ENCODE peak calls at places on chromosomes 4 and X, in five cellular contexts. P is A549, Q is K562, O is HepG2, X is H1. E is an unnamed sample.

GRCh38 chr4:120902925-120903324 is 19.6 kb downstream of the PRDM5 start:
- DNase-seq in P (no peak), Q (no peak), O (no peak), X (no peak), E (no peak)

GRCh38 chr4:121717680-121718237 is 21.0 kb upstream of the ANXA5 start:
- DNase-seq in P (no peak), Q (no peak), O (no peak), X (no peak), E (peak; percentile 74)

GRCh38 chr4:140168474-140168873 is 14.5 kb upstream of the MAML3 start:
- DNase-seq in P (no peak), Q (no peak), O (no peak), X (no peak), E (peak; percentile 64)

GRCh38 chr4:105061720-105062119 is 85.0 kb upstream of the TET2 start:
- DNase-seq in P (no peak), Q (no peak), O (no peak), X (no peak), E (no peak)

GRCh38 chrX:77937291-77937690 is 26.8 kb downstream of the ATP7A start:
- DNase-seq in P (peak; percentile 68), Q (no peak), O (no peak), X (no peak), E (peak; percentile 80)

GRCh38 chr4:124526321-124526720 is 186.2 kb downstream of the ANKRD50 start:
- DNase-seq in P (no peak), Q (no peak), O (no peak), X (no peak), E (peak; percentile 23)

GRCh38 chr4:100977746-100978397 is 369.5 kb downstream of the PPP3CA start:
- DNase-seq in P (no peak), Q (no peak), O (no peak), X (no peak), E (no peak)

GRCh38 chr4:24748758-24749350 is 46.5 kb upstream of the SOD3 start:
- DNase-seq in P (peak; percentile 0), Q (no peak), O (no peak), X (no peak), E (no peak)

GRCh38 chr4:77076889-77077635 is 1.3 kb upstream of the CCNI start:
- DNase-seq in P (no peak), Q (no peak), O (no peak), X (no peak), E (no peak)

GRCh38 chr4:84677995-84678394 is 95.1 kb downstream of the CDS1 start:
- DNase-seq in P (no peak), Q (no peak), O (no peak), X (no peak), E (no peak)

GRCh38 chr4:84672177-84672576 is 89.2 kb downstream of the CDS1 start:
- DNase-seq in P (no peak), Q (no peak), O (no peak), X (no peak), E (no peak)

GRCh38 chr4:84677093-84677492 is 94.2 kb downstream of the CDS1 start:
- DNase-seq in P (no peak), Q (no peak), O (no peak), X (no peak), E (no peak)

GRCh38 chr4:84669201-84669600 is 86.3 kb downstream of the CDS1 start:
- DNase-seq in P (no peak), Q (no peak), O (no peak), X (no peak), E (no peak)

GRCh38 chr4:84673475-84674230 is 90.7 kb downstream of the CDS1 start:
- DNase-seq in P (peak; percentile 16), Q (no peak), O (no peak), X (no peak), E (peak; percentile 92)
- TF ChIP-seq MAFK in P (no peak), Q (no peak), O (no peak), X (no peak), E (no peak)

GRCh38 chr4:95264843-95265242 is 283.9 kb downstream of the UNC5C start:
- DNase-seq in P (no peak), Q (no peak), O (no peak), X (no peak), E (no peak)
- TF ChIP-seq RFX5 in P (no peak), Q (no peak), O (no peak), X (no peak), E (no peak)

DNA sequence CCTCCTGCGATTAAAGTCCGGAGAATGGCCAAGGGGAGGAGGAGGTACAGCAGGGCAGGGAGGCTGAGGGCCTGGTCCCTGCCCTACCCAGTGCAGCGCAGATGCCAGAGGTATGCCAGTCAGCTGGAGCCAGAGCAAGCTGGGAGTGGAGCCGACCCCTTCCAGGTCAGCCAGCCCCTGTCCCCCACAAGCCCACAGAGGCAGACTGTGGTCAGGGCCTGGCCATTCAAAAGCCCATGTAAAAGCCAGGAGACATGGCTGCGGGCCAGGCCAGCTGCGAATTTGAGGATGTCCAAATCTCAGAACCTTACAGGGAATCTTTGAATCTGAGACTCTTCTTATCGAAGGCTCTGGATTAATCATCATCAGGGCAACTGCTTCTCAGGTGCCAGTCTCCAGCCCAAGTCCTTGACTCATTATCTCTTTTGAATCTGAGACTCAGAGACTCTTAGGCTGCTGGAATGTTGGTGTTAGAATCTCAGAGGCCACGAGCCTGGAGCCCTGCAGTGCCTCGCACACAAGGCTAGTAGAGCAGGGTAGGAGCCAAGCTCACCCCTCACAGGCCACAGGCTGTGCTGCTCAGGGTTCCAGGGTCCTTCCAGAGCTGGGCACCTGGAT is 572 bp downstream of the IQSEC2 start:
- DNase-seq in P (no peak), Q (no peak), O (no peak), X (no peak), E (peak; percentile 35)
- TF ChIP-seq MAFK in P (no peak), Q (no peak), O (no peak), X (no peak), E (no peak)

GRCh38 chr4:176845636-176846035 is 52.9 kb upstream of the VEGFC start:
- DNase-seq in P (no peak), Q (no peak), O (no peak), X (no peak), E (no peak)
- TF ChIP-seq RFX5 in P (no peak), Q (no peak), O (no peak), X (no peak), E (no peak)

DNA sequence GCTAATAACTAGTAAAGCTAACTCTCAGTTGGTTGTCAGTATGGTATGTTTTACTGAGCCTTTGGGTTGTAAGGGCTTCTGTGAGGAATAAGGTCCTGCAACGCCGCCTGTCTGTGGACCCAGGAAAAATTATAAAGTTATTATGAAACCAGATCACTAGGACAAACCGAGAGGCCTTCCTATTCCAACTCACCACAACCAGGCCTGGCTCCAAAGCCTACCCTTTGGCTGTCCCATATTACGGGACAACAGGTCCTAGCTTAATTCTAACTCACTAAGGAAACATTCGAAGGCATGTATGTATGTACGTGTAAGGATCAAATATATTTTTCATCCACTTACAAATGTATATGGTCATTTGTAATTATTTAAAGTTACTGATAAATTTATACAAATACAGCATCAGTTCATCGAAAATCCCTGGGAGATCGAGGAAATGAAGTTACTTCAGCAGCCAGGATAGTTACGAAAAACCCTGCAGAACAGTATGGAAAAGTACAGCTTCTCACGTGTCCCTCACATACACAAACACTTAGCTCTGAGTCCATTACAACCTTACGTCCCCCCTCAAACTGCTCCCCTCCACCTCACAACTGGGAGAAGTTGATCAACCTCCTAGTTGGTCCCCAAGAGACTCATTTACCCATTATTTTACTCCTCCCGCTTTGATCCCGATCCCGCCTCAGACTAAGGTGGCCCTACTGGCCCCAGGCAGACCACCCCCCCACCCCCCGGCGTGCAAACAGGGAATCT is 1.2 kb downstream of the ANKRD17 start:
- DNase-seq in P (peak; percentile 79), Q (peak; percentile 28), O (peak; percentile 86), X (no peak), E (peak; percentile 85)
- TF ChIP-seq MAFK in P (no peak), Q (no peak), O (no peak), X (no peak), E (no peak)

GRCh38 chr4:16461362-16461761 is 235.1 kb upstream of the TAPT1 start:
- DNase-seq in P (no peak), Q (no peak), O (no peak), X (no peak), E (no peak)

GRCh38 chr4:16466581-16466980 is 240.3 kb upstream of the TAPT1 start:
- DNase-seq in P (no peak), Q (no peak), O (no peak), X (no peak), E (no peak)

GRCh38 chr4:16467061-16467460 is 240.8 kb upstream of the TAPT1 start:
- DNase-seq in P (no peak), Q (no peak), O (no peak), X (no peak), E (no peak)

GRCh38 chr4:16464651-16465050 is 238.4 kb upstream of the TAPT1 start:
- DNase-seq in P (no peak), Q (no peak), O (no peak), X (no peak), E (no peak)
- TF ChIP-seq RFX5 in P (no peak), Q (no peak), O (no peak), X (no peak), E (no peak)

DNA sequence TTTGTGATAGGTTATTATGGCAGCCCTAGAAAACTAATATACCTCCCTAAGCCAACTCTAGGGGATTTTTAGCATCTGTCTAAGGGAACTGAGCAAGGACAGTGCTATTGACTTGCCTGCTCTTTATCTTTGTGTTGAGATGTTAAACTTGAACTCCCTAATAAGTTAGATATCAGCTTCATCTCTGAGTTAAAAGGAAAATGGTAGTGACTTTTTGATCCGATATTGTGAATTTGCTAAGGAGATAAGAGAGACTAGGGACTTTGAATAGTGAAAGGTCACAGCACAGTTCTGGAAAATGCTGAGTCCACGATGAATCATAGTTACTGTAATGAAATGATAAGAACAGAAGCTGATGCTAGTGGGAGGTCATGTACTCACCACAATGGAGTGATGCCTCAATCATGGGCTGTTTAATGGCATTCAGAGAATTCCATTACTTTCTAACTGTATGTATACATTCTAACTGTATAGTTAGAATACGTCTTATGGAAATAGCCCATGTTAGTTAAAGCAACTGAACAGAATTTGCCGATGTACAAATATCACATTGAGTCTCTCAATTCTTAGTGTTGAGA is 147.2 kb downstream of the GLRA3 start:
- DNase-seq in P (peak; percentile 57), Q (peak; percentile 82), O (no peak), X (no peak), E (peak; percentile 25)
- TF ChIP-seq MAFK in P (peak; percentile 71), Q (peak; percentile 91), O (no peak), X (no peak), E (no peak)

DNA sequence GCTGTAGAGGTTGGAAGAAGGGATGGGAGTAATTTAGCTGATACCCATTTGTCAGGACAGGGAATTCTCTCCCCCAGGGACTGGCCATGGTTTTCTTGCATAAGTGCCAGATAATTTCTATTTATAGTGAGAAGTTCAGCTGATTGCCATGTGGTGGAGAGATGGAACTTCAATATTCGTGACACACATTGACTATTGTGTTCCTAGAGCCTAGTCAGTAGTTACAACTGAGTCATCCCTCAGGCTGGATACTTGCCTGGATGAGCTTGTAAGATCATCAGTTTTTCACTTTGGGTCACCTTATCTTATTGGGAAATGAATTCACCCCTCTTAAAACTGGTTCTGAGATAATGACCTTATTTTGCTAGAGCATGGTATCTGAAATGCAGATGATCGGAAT is 32.2 kb downstream of the CFAP299 start:
- DNase-seq in P (no peak), Q (no peak), O (no peak), X (no peak), E (peak; percentile 65)
- TF ChIP-seq RFX5 in P (no peak), Q (no peak), O (no peak), X (no peak), E (no peak)

E was measured in IMR-90.